ENCODE peak calls at places on chromosomes 7 and 10, in seven cellular contexts. Y is naive thymus-derived CD8-positive, alpha-beta T cell; S is tibial nerve; A is GM12892; Q is stimulated activated CD4-positive, alpha-beta T cell treated with anti-CD3 and anti-CD28 coated beads, Interleukin-1b, Interleukin-23, amount 100 ng/mL, for 1 hour; C is EL; F is NCI-H345. G is an unnamed sample.

GRCh38 chr7:74012842-74013249 is 15.1 kb upstream of the ELN start:
- DNase-seq in Q (no peak), A (peak; percentile 98), Y (no peak), F (no peak), S (no peak), C (peak; percentile 53), G (no peak)

GRCh38 chr7:140136108-140136507 is 40.7 kb downstream of the KDM7A start:
- DNase-seq in F (no peak), Q (no peak), C (no peak), Y (no peak), A (no peak), S (no peak), G (no peak)

GRCh38 chr10:47118326-47118725 is 181.7 kb upstream of the GDF10 start:
- DNase-seq in F (no peak), Q (no peak), A (no peak), S (no peak), Y (no peak), C (no peak), G (no peak)

GRCh38 chr10:12129222-12130111 is at the start of gene SEC61A2:
- DNase-seq in Q (peak; percentile 98), A (peak; percentile 98), C (peak; percentile 91), F (peak; percentile 91), Y (peak; percentile 96), S (peak; percentile 91), G (peak; percentile 92)

GRCh38 chr7:148303295-148304013 is 287.1 kb upstream of the C7orf33 start:
- DNase-seq in Q (no peak), Y (no peak), A (no peak), F (peak; percentile 34), S (peak; percentile 67), C (peak; percentile 55), G (peak; percentile 84)

GRCh38 chr7:38660427-38661099 is 29.4 kb upstream of the AMPH start:
- DNase-seq in C (peak; percentile 60), Y (peak; percentile 41), S (no peak), A (no peak), F (peak; percentile 54), Q (no peak), G (peak; percentile 83)

GRCh38 chr10:69340695-69341094 is 62.4 kb downstream of the HK1 start:
- DNase-seq in C (no peak), Y (no peak), S (no peak), Q (no peak), F (no peak), A (no peak), G (no peak)

GRCh38 chr7:155470686-155471638 is 13.0 kb downstream of the EN2 start:
- DNase-seq in Y (no peak), C (peak; percentile 20), Q (no peak), S (no peak), A (no peak), F (no peak), G (no peak)

GRCh38 chr7:122137291-122138077 is 6.6 kb downstream of the AASS start:
- DNase-seq in S (no peak), C (peak; percentile 54), Y (no peak), Q (no peak), A (no peak), F (no peak), G (peak; percentile 72)

GRCh38 chr7:5773661-5774086 is 7.8 kb downstream of the RNF216 start:
- DNase-seq in Q (no peak), S (no peak), F (no peak), A (no peak), C (peak; percentile 97), Y (no peak), G (peak; percentile 34)

GRCh38 chr10:117241541-117242462 is 888 bp downstream of the SLC18A2 start:
- DNase-seq in C (no peak), Q (no peak), F (no peak), Y (peak; percentile 33), S (no peak), A (no peak), G (peak; percentile 58)

GRCh38 chr10:88076027-88076880 is 212.8 kb downstream of the PTEN start:
- DNase-seq in Y (no peak), A (no peak), F (no peak), Q (no peak), C (no peak), S (no peak), G (no peak)

GRCh38 chr7:23600251-23600650 is 3.1 kb downstream of the CCDC126 start:
- DNase-seq in Q (no peak), F (no peak), C (peak; percentile 80), Y (no peak), S (no peak), A (no peak), G (no peak)

GRCh38 chr10:102119417-102120141 is 589 bp downstream of the LDB1 start:
- DNase-seq in F (peak; percentile 27), C (peak; percentile 85), Q (no peak), Y (peak; percentile 63), S (peak; percentile 59), A (peak; percentile 52), G (peak; percentile 79)

GRCh38 chr7:149811221-149811620 is 27.0 kb upstream of the ZNF862 start:
- DNase-seq in F (no peak), C (no peak), Q (no peak), A (no peak), Y (no peak), S (no peak), G (no peak)

GRCh38 chr10:71264345-71265200 is 52.2 kb downstream of the UNC5B start:
- DNase-seq in C (no peak), Q (no peak), F (no peak), A (no peak), Y (no peak), S (no peak), G (peak; percentile 79)

GRCh38 chr10:89644967-89645741 is at the start of gene PANK1:
- DNase-seq in S (peak; percentile 60), Y (peak; percentile 60), A (peak; percentile 61), Q (peak; percentile 19), C (peak; percentile 80), F (peak; percentile 83), G (peak; percentile 85)